ENCODE peak calls at places on chromosome 9, in six cellular contexts. B is esophagus squamous epithelium, W is Peyer's patch, K is GM12891, J is lower leg skin, C is body of pancreas. I is an unnamed sample.

GRCh38 chr9:91884746-91885687 is 65.0 kb downstream of the ROR2 start:
- DNase-seq in B (no peak), W (no peak), K (no peak), J (no peak), C (no peak), I (no peak)

GRCh38 chr9:93112864-93113389 is 16.9 kb downstream of the CARD19 start:
- DNase-seq in B (no peak), W (peak), K (no peak), J (no peak), C (peak), I (no peak)

GRCh38 chr9:84002344-84002743 is 21.7 kb downstream of the RMI1 start:
- DNase-seq in B (no peak), W (no peak), K (no peak), J (no peak), C (no peak), I (peak)

GRCh38 chr9:32430720-32431119 is 46.3 kb downstream of the ACO1 start:
- DNase-seq in B (no peak), W (no peak), K (no peak), J (no peak), C (no peak), I (no peak)

GRCh38 chr9:3342159-3342777 is 183.5 kb downstream of the RFX3 start:
- DNase-seq in B (no peak), W (no peak), K (no peak), J (no peak), C (no peak), I (no peak)

GRCh38 chr9:93127395-93127911 is 6.6 kb downstream of the NINJ1 start:
- DNase-seq in B (no peak), W (peak), K (no peak), J (no peak), C (peak), I (no peak)

GRCh38 chr9:928363-929042 is 48.0 kb upstream of the DMRT3 start:
- DNase-seq in B (no peak), W (no peak), K (peak), J (no peak), C (no peak), I (no peak)

GRCh38 chr9:7402704-7403389 is 396.7 kb downstream of the DMAC1 start:
- DNase-seq in B (no peak), W (no peak), K (no peak), J (no peak), C (no peak), I (no peak)

GRCh38 chr9:70549926-70550325 is 135.5 kb upstream of the KLF9 start:
- DNase-seq in B (no peak), W (no peak), K (no peak), J (no peak), C (no peak), I (no peak)

GRCh38 chr9:96048954-96049831 is 173.7 kb downstream of the ERCC6L2 start:
- DNase-seq in B (no peak), W (no peak), K (no peak), J (no peak), C (peak), I (no peak)

GRCh38 chr9:34651876-34652602 is at the start of gene IL11RA:
- DNase-seq in B (no peak), W (peak), K (no peak), J (peak), C (peak), I (peak)
- TF ChIP-seq POLR2A in B (peak), W (peak), K (no peak), J (no peak), C (no peak), I (peak)

DNA sequence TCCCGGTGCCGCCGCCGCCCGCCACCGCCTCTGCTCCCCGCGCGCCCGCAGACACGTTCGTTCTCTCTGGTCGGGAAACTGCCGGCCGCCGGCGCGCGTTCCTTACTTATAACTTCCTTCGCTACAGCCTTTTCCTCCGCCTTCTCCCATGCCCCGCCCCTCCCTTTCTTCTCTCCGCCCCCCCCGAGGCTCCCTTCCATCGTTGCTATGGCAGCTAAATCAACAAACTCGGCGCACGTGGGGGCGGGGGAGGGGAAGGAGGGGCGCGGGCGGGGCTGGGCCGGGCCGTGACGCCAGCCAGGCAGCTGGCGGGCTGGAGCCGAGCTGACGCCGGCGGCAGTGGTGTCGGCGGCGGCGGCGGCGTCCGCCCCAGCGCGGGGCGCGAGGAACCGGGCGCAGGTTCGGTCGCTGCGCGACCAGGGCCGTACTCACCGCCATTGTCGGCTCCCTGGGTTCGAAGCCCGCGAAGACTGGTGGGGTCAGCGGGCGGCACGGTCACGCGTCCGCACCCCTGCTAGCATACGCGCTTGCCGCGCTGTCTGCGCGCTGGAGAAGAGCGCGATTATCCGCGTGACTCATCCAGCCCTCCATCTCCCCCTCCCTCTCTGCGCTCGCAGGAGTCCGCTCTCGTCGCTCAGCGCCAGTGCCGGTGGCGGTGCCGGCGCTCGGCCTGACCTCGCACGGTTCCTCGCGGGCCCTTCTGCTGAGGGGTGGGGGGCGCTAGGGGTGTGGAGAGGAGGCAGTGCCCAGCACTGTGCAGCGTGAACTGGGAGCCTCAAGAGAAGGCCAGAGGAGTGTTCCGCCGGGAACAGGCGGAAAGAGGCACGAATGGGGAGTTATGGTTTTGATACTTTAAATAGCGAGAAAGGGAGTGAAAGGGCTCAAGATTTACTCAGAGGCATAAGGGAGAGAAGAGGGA is at the start of gene KLF4:
- DNase-seq in B (peak), W (peak), K (peak), J (peak), C (peak), I (peak)
- TF ChIP-seq POLR2A in B (peak), W (peak), K (no peak), J (no peak), C (peak), I (no peak)

GRCh38 chr9:21923694-21924093 is 70.5 kb downstream of the CDKN2A start:
- DNase-seq in B (no peak), W (no peak), K (no peak), J (no peak), C (no peak), I (no peak)
- TF ChIP-seq POLR2A in B (no peak), W (no peak), K (no peak), J (no peak), C (no peak), I (no peak)

GRCh38 chr9:76458903-76459690 is at the start of gene GCNT1:
- DNase-seq in B (peak), W (peak), K (peak), J (peak), C (peak), I (peak)
- TF ChIP-seq POLR2A in B (peak), W (peak), K (peak), J (no peak), C (peak), I (peak)

GRCh38 chr9:104090578-104090977 is 3.5 kb upstream of the SMC2 start:
- DNase-seq in B (no peak), W (no peak), K (no peak), J (no peak), C (no peak), I (no peak)

GRCh38 chr9:104091708-104092107 is 2.4 kb upstream of the SMC2 start:
- DNase-seq in B (no peak), W (no peak), K (no peak), J (no peak), C (peak), I (peak)

GRCh38 chr9:104093162-104093561 is 947 bp upstream of the SMC2 start:
- DNase-seq in B (no peak), W (no peak), K (no peak), J (no peak), C (no peak), I (peak)

GRCh38 chr9:104091028-104091590 is 3.0 kb upstream of the SMC2 start:
- DNase-seq in B (no peak), W (no peak), K (no peak), J (no peak), C (no peak), I (no peak)

DNA sequence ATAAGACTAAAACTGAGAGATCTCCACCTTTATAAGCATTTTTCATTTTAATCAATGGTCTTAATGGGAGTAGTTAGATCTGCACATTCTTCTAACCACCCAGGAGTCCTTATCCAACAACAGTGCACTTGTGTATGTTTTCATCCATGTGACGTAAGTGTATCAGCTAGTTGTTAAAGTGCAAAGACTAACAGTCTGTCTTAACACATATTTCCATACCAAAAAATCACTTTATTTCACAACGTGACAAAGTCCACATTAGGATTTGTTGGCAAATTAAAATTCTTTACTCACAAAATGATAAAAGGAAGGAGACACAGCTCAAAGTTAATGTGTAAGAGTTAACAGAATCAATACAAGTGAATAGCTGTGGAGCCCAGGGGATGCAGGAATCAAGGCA is 1.9 kb upstream of the SMC2 start:
- DNase-seq in B (no peak), W (no peak), K (no peak), J (no peak), C (no peak), I (no peak)
- TF ChIP-seq POLR2A in B (no peak), W (no peak), K (no peak), J (no peak), C (no peak), I (no peak)

GRCh38 chr9:121690316-121690715 is 38.9 kb downstream of the DAB2IP start:
- DNase-seq in B (no peak), W (no peak), K (no peak), J (no peak), C (no peak), I (no peak)
- TF ChIP-seq POLR2A in B (no peak), W (no peak), K (no peak), J (no peak), C (no peak), I (no peak)

GRCh38 chr9:108937561-108938305 is 3.5 kb downstream of the ABITRAM start:
- DNase-seq in B (no peak), W (no peak), K (no peak), J (no peak), C (no peak), I (no peak)

GRCh38 chr9:108933231-108933630 is 693 bp downstream of the ELP1 start:
- DNase-seq in B (no peak), W (no peak), K (no peak), J (no peak), C (no peak), I (peak)

GRCh38 chr9:108928386-108928785 is 5.5 kb downstream of the ELP1 start:
- DNase-seq in B (no peak), W (no peak), K (no peak), J (no peak), C (no peak), I (no peak)

GRCh38 chr9:108934323-108934885 is at the start of gene ABITRAM:
- DNase-seq in B (peak), W (peak), K (peak), J (peak), C (peak), I (peak)

DNA sequence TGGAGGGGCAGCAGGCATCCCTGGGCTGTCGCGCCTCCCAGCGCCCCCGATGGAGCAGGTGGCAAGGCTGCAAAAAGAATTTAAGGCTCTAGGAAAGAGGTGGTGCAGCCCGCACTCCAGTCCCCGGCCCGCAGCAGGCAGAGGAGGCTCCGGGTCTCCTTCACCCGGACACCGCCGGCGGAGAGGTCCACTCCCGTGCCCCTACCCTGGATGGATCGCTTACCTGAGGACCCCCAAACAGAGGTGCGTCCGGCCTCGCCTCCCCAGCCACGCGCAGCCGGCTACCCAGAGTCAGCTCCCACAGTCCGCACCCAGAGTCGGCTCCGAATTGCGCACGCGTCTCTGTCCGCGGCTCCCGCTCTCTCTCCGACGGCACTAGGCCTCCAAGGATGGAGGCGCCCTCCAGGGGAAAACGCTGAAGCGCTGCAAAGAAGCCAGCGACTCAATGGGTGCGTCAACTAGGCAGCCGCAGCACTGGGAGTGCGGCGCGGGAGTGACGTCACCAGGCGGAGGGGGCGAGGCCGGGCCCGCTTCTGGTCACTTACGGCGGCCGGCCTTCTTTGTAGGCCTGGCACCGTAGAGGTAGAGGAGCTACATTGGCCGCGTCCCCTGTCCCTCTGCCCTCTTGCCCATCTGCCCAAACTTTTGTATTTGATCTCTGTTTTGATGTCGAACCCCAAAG is at the start of gene ELP1:
- DNase-seq in B (peak), W (peak), K (peak), J (peak), C (peak), I (peak)
- TF ChIP-seq POLR2A in B (peak), W (peak), K (peak), J (no peak), C (peak), I (peak)

GRCh38 chr9:129826344-129826743 is 2.4 kb upstream of the TOR1A start:
- DNase-seq in B (no peak), W (no peak), K (no peak), J (no peak), C (no peak), I (peak)

GRCh38 chr9:129823934-129824601 is at the start of gene TOR1A:
- DNase-seq in B (peak), W (peak), K (peak), J (peak), C (peak), I (peak)

GRCh38 chr9:129822825-129823162 is 1.1 kb downstream of the TOR1A start:
- DNase-seq in B (no peak), W (no peak), K (no peak), J (no peak), C (no peak), I (no peak)

GRCh38 chr9:129826759-129827158 is 2.8 kb upstream of the TOR1A start:
- DNase-seq in B (no peak), W (no peak), K (no peak), J (no peak), C (no peak), I (no peak)

GRCh38 chr9:129823163-129823933 is 588 bp downstream of the TOR1A start:
- DNase-seq in B (no peak), W (peak), K (peak), J (no peak), C (no peak), I (peak)
- TF ChIP-seq POLR2A in B (no peak), W (no peak), K (peak), J (no peak), C (no peak), I (no peak)

GRCh38 chr9:134501266-134502181 is 140.1 kb upstream of the COL5A1 start:
- DNase-seq in B (no peak), W (peak), K (no peak), J (no peak), C (no peak), I (peak)

GRCh38 chr9:134503301-134504105 is 138.1 kb upstream of the COL5A1 start:
- DNase-seq in B (no peak), W (no peak), K (no peak), J (no peak), C (no peak), I (no peak)

GRCh38 chr9:134500931-134501265 is 140.7 kb upstream of the COL5A1 start:
- DNase-seq in B (no peak), W (no peak), K (no peak), J (no peak), C (no peak), I (no peak)

GRCh38 chr9:134504106-134504385 is 137.6 kb upstream of the COL5A1 start:
- DNase-seq in B (no peak), W (no peak), K (no peak), J (no peak), C (no peak), I (no peak)

GRCh38 chr9:134502261-134503211 is 139.1 kb upstream of the COL5A1 start:
- DNase-seq in B (no peak), W (peak), K (no peak), J (no peak), C (peak), I (no peak)
- TF ChIP-seq POLR2A in B (no peak), W (no peak), K (no peak), J (no peak), C (no peak), I (no peak)

GRCh38 chr9:137311971-137312851 is 10.1 kb upstream of the NRARP start:
- DNase-seq in B (no peak), W (peak), K (peak), J (no peak), C (peak), I (no peak)

GRCh38 chr9:137309368-137310189 is 7.5 kb upstream of the NRARP start:
- DNase-seq in B (no peak), W (peak), K (peak), J (no peak), C (peak), I (no peak)

GRCh38 chr9:137311171-137311970 is 9.3 kb upstream of the NRARP start:
- DNase-seq in B (no peak), W (peak), K (peak), J (peak), C (peak), I (no peak)

GRCh38 chr9:137308102-137308619 is 6.1 kb upstream of the NRARP start:
- DNase-seq in B (no peak), W (peak), K (no peak), J (no peak), C (peak), I (no peak)

DNA sequence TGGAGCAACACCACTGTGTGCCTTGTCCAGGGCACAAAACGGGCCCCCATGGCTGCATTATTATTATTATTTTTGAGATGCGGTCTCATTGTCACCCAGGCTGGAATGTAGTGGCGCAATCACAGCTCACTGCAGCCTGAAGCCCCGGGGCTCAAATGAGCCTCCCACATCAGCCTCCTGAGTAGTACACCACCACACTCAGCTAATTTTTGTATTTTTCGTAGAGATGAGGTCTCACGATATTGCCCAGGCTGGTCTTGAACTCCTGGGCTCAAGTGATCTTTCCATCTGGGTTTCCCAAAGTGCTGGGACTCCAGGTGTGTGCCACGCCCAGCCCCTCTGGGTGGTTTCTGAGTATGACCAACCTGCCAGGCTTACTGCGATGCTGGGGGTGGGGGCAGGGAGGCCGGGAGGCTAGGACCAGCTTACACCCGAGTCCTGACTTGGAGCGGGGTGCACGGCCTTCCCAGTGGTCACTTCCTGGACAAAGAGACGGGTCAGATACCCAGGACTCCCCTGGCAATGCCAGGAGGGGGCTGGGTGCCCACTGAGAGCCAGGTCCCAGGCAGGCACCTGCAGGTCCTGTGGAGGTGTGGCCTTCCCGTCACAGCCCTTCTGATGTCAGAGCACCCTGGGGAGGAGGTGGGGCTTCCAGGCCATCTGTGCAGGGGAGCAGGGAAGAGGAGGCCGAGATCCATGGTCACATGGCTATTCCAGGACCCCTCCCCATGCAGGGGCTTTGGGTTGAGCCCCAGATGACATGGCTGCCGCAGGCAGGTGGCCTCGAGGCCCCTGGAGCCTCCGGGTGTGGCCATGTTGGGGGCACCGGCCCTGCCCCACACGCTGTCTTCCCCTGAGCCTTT is 8.3 kb upstream of the NRARP start:
- DNase-seq in B (no peak), W (peak), K (peak), J (no peak), C (peak), I (no peak)
- TF ChIP-seq POLR2A in B (peak), W (peak), K (no peak), J (no peak), C (no peak), I (no peak)